ENCODE peak calls at places on chromosomes 12 and 14, in four cellular contexts. One of them, this sample, is unnamed.

GRCh38 chr14:76929927-76930326 is 98.6 kb downstream of the IRF2BPL start:
- DNase-seq in lower leg skin: no peak
- DNase-seq in heart left ventricle: no peak
- DNase-seq in AG09319: no peak
- DNase-seq in this sample: no peak

GRCh38 chr12:111975161-111975931 is 37.6 kb downstream of the TMEM116 start:
- DNase-seq in heart left ventricle: no peak
- DNase-seq in lower leg skin: no peak
- DNase-seq in AG09319: no peak
- DNase-seq in this sample: no peak

GRCh38 chr12:67910360-67911292 is 78.6 kb upstream of the IFNG-AS1 start:
- DNase-seq in heart left ventricle: no peak
- DNase-seq in lower leg skin: no peak
- DNase-seq in AG09319: peak
- DNase-seq in this sample: no peak

GRCh38 chr12:96434107-96434506 is 33.9 kb upstream of the CDK17 start:
- DNase-seq in AG09319: no peak
- DNase-seq in heart left ventricle: no peak
- DNase-seq in lower leg skin: no peak
- DNase-seq in this sample: no peak

GRCh38 chr12:113461666-113462065 is 10.0 kb downstream of the LHX5 start:
- DNase-seq in AG09319: no peak
- DNase-seq in heart left ventricle: no peak
- DNase-seq in lower leg skin: no peak
- DNase-seq in this sample: no peak

GRCh38 chr12:21500786-21501257 is 613 bp downstream of the RECQL start:
- DNase-seq in lower leg skin: no peak
- DNase-seq in AG09319: no peak
- DNase-seq in heart left ventricle: no peak
- DNase-seq in this sample: no peak

GRCh38 chr14:74737753-74738325 is 24.9 kb downstream of the FCF1 start:
- DNase-seq in heart left ventricle: no peak
- DNase-seq in lower leg skin: no peak
- DNase-seq in AG09319: no peak
- DNase-seq in this sample: no peak

GRCh38 chr12:131455218-131455506 is 255.7 kb upstream of the SFSWAP start:
- DNase-seq in lower leg skin: no peak
- DNase-seq in AG09319: no peak
- DNase-seq in heart left ventricle: no peak
- DNase-seq in this sample: no peak

GRCh38 chr14:28577711-28578131 is 188.9 kb upstream of the FOXG1 start:
- DNase-seq in lower leg skin: no peak
- DNase-seq in AG09319: peak
- DNase-seq in heart left ventricle: no peak
- DNase-seq in this sample: no peak

GRCh38 chr14:23209651-23210423 is 26.4 kb upstream of the SLC7A8 start:
- DNase-seq in heart left ventricle: no peak
- DNase-seq in AG09319: no peak
- DNase-seq in lower leg skin: no peak
- DNase-seq in this sample: no peak

GRCh38 chr12:80183939-80184338 is 84.6 kb downstream of the OTOGL start:
- DNase-seq in lower leg skin: no peak
- DNase-seq in AG09319: no peak
- DNase-seq in heart left ventricle: no peak
- DNase-seq in this sample: no peak

GRCh38 chr12:68435816-68436215 is 103.7 kb upstream of the MDM1 start:
- DNase-seq in AG09319: no peak
- DNase-seq in heart left ventricle: no peak
- DNase-seq in lower leg skin: no peak
- DNase-seq in this sample: no peak

GRCh38 chr12:92570056-92570753 is 132.6 kb upstream of the PLEKHG7 start:
- DNase-seq in heart left ventricle: no peak
- DNase-seq in lower leg skin: peak
- DNase-seq in AG09319: peak
- DNase-seq in this sample: no peak

GRCh38 chr12:75208851-75209781 is 523 bp downstream of the KCNC2 start:
- DNase-seq in lower leg skin: no peak
- DNase-seq in heart left ventricle: no peak
- DNase-seq in AG09319: no peak
- DNase-seq in this sample: peak

GRCh38 chr14:102215071-102215470 is 75.4 kb downstream of the WDR20 start:
- DNase-seq in AG09319: peak
- DNase-seq in heart left ventricle: no peak
- DNase-seq in lower leg skin: no peak
- DNase-seq in this sample: no peak

GRCh38 chr12:105451211-105451610 is 120.7 kb downstream of the C12orf75 start:
- DNase-seq in lower leg skin: peak
- DNase-seq in AG09319: no peak
- DNase-seq in heart left ventricle: no peak
- DNase-seq in this sample: no peak

GRCh38 chr14:89027097-89027740 is 202.8 kb downstream of the TTC8 start:
- DNase-seq in AG09319: no peak
- DNase-seq in lower leg skin: no peak
- DNase-seq in heart left ventricle: peak
- DNase-seq in this sample: peak

GRCh38 chr12:130764475-130765185 is 48.5 kb upstream of the RIMBP2 start:
- DNase-seq in heart left ventricle: no peak
- DNase-seq in AG09319: no peak
- DNase-seq in lower leg skin: no peak
- DNase-seq in this sample: no peak

GRCh38 chr12:41287500-41287899 is 99.4 kb downstream of the PDZRN4 start:
- DNase-seq in heart left ventricle: no peak
- DNase-seq in lower leg skin: no peak
- DNase-seq in AG09319: no peak
- DNase-seq in this sample: no peak

GRCh38 chr14:69573205-69573840 is 1.3 kb downstream of the CCDC177 start:
- DNase-seq in heart left ventricle: no peak
- DNase-seq in lower leg skin: no peak
- DNase-seq in AG09319: no peak
- DNase-seq in this sample: no peak

GRCh38 chr12:89384750-89385273 is 32.5 kb upstream of the DUSP6 start:
- DNase-seq in heart left ventricle: no peak
- DNase-seq in AG09319: no peak
- DNase-seq in lower leg skin: no peak
- DNase-seq in this sample: no peak

GRCh38 chr12:28563926-28564325 is 373.7 kb downstream of the CCDC91 start:
- DNase-seq in heart left ventricle: no peak
- DNase-seq in AG09319: peak
- DNase-seq in lower leg skin: peak
- DNase-seq in this sample: no peak

GRCh38 chr14:51533877-51534553 is 117.7 kb upstream of the FRMD6 start:
- DNase-seq in AG09319: no peak
- DNase-seq in lower leg skin: no peak
- DNase-seq in heart left ventricle: no peak
- DNase-seq in this sample: no peak

GRCh38 chr12:99097170-99097569 is 452.1 kb downstream of the APAF1 start:
- DNase-seq in AG09319: no peak
- DNase-seq in heart left ventricle: no peak
- DNase-seq in lower leg skin: no peak
- DNase-seq in this sample: no peak

DNA sequence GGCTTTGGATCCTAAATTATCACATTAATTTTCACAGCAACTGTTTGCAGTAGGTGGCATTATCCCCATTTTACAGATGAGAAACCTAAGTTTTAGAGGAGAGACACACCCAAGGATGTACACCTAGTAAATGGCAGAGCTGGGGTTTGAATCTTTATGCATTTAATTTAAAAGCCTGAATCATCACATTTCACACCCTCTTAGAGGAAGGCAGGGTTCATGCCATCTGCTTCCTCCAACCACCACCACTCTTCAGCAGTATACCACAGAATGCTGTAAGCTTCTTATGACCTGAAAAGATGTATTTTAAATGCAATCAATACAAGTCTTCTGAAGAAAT is 90.3 kb downstream of the CRADD start:
- DNase-seq in lower leg skin: no peak
- DNase-seq in AG09319: no peak
- DNase-seq in heart left ventricle: no peak
- DNase-seq in this sample: no peak
- TF ChIP-seq CTCF in lower leg skin: no peak
- TF ChIP-seq CTCF in AG09319: no peak
- TF ChIP-seq CTCF in heart left ventricle: no peak
- TF ChIP-seq CTCF in this sample: no peak

DNA sequence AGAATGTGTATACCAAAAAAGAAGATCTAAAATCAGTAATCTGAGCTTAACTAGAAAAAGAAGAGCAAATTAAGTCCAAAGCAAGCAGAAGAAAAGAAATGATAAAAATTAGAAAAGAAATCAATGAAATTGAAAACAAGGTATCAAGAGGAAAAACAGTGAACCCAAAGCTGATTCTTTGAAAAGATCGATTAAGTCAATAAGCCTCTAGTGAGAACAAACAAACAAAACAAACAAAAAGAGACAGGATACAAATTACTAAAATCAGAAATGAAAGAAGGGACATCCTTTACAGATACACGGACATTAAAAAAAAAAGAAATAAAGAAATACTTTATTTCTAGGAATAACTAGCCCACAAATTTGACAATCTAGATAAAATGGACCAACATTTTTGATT is 12.9 kb upstream of the GALNT8 start:
- DNase-seq in lower leg skin: no peak
- DNase-seq in heart left ventricle: no peak
- DNase-seq in AG09319: no peak
- DNase-seq in this sample: no peak
- TF ChIP-seq CTCF in lower leg skin: no peak
- TF ChIP-seq CTCF in heart left ventricle: no peak
- TF ChIP-seq CTCF in AG09319: no peak
- TF ChIP-seq CTCF in this sample: no peak

GRCh38 chr12:106907411-106907810 is 48.3 kb upstream of the TMEM263 start:
- DNase-seq in lower leg skin: no peak
- DNase-seq in AG09319: no peak
- DNase-seq in heart left ventricle: no peak
- DNase-seq in this sample: no peak
- TF ChIP-seq CTCF in lower leg skin: no peak
- TF ChIP-seq CTCF in AG09319: no peak
- TF ChIP-seq CTCF in heart left ventricle: no peak
- TF ChIP-seq CTCF in this sample: no peak

GRCh38 chr14:100827751-100828447 is 2.0 kb downstream of the MEG3 start:
- DNase-seq in heart left ventricle: no peak
- DNase-seq in AG09319: peak
- DNase-seq in lower leg skin: no peak
- DNase-seq in this sample: no peak
- TF ChIP-seq CTCF in heart left ventricle: peak
- TF ChIP-seq CTCF in AG09319: peak
- TF ChIP-seq CTCF in lower leg skin: no peak
- TF ChIP-seq CTCF in this sample: no peak

DNA sequence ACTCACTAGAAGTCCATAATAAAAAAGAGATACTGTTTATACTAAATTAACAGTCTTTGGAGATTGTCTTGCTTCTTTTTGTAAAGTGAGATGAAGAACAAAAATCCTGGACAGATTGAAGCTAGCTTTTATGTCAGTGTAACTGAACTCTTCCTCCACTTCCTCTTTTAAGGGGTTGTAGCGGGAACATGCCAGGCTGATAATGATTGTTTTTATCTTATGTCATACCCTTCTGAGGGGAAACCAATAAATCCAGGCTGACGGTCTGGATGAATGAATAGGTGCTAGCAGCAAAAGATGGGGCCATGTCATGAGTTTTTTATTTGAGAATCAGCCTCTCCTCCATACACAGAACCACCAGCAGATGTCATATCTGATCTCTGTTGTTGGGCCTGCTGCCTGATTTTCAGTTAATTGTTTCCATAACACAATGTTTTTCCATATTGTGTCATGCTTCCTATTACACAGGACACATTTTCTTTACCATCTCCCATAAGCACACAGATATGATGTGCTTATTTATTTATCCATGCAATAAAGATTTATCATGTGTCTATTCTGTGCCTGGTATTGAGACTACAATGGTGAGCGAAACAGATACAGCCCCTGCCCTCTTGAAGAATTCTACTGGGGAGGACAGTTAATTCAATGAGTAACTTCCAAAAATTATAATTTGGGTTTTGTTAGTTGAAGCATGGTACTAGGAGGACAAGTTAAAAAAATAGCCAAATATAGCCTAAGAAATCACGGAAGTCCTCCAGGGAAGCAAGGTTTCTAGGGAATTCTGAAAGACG is 33.5 kb upstream of the CRY1 start:
- DNase-seq in lower leg skin: no peak
- DNase-seq in AG09319: peak
- DNase-seq in heart left ventricle: no peak
- DNase-seq in this sample: no peak
- TF ChIP-seq CTCF in lower leg skin: no peak
- TF ChIP-seq CTCF in AG09319: peak
- TF ChIP-seq CTCF in heart left ventricle: no peak
- TF ChIP-seq CTCF in this sample: no peak

This sample was measured in mesothelial cell of epicardium.